ENCODE peak calls at places on chromosomes 16 and 17, in nine cellular contexts. U, C, Q, E, G, V, S, F and R are unnamed samples.
A peak's percentile ranks its signal among the peaks of the same experiment; 100 is the strongest.

GRCh38 chr16:89697161-89697615 is 4.3 kb downstream of the SPATA2L start:
- DNase-seq in G (no peak), E (no peak), V (no peak), U (peak; percentile 47), S (no peak), Q (no peak), F (no peak), C (peak; percentile 50), R (no peak)

GRCh38 chr17:76789235-76789788 is 51.4 kb downstream of the MFSD11 start:
- DNase-seq in U (no peak), E (no peak), C (peak; percentile 48), G (no peak), F (no peak), S (no peak), V (no peak), Q (no peak), R (no peak)

GRCh38 chr16:24208710-24209109 is 47.4 kb upstream of the CACNG3 start:
- DNase-seq in Q (no peak), C (peak; percentile 12), F (no peak), U (no peak), E (no peak), V (no peak), G (no peak), S (no peak), R (no peak)

GRCh38 chr17:65529040-65529633 is 32.3 kb downstream of the AXIN2 start:
- DNase-seq in S (no peak), Q (no peak), G (no peak), V (no peak), U (no peak), C (no peak), E (no peak), F (no peak), R (no peak)

GRCh38 chr17:77501101-77501566 is 360.4 kb downstream of the SEC14L1 start:
- DNase-seq in S (no peak), V (peak; percentile 6), U (no peak), C (peak; percentile 75), E (peak; percentile 45), F (no peak), G (peak; percentile 33), Q (no peak), R (peak; percentile 57)

GRCh38 chr16:68346892-68347480 is 36.2 kb downstream of the PRMT7 start:
- DNase-seq in G (no peak), E (no peak), V (no peak), C (no peak), F (no peak), Q (no peak), S (no peak), U (no peak), R (no peak)

GRCh38 chr16:69324013-69324531 is 6.3 kb downstream of the PDF start:
- DNase-seq in Q (peak; percentile 34), F (peak; percentile 76), S (no peak), C (peak; percentile 57), U (peak; percentile 57), V (peak; percentile 65), E (no peak), G (no peak), R (no peak)

GRCh38 chr16:16073884-16074781 is 124.7 kb downstream of the ABCC1 start:
- DNase-seq in Q (no peak), G (no peak), E (no peak), V (peak; percentile 11), S (peak; percentile 13), F (peak; percentile 34), C (no peak), U (no peak), R (peak; percentile 23)

GRCh38 chr17:64626827-64627226 is 35.3 kb downstream of the SMURF2 start:
- DNase-seq in E (no peak), C (no peak), S (no peak), U (no peak), Q (no peak), V (no peak), F (no peak), G (no peak), R (no peak)

GRCh38 chr17:83175551-83176271 is 96.3 kb downstream of the METRNL start:
- DNase-seq in G (no peak), U (no peak), E (no peak), V (no peak), F (no peak), S (no peak), C (no peak), Q (no peak), R (no peak)

GRCh38 chr16:54591816-54592246 is 305.2 kb upstream of the IRX3 start:
- DNase-seq in F (no peak), Q (no peak), V (no peak), C (no peak), U (no peak), G (no peak), S (peak; percentile 27), E (no peak), R (no peak)

GRCh38 chr16:85888405-85889331 is 10.3 kb upstream of the IRF8 start:
- DNase-seq in G (no peak), S (no peak), C (no peak), E (no peak), Q (no peak), F (no peak), V (no peak), U (no peak), R (peak; percentile 34)

GRCh38 chr16:58462997-58463891 is 36.7 kb upstream of the NDRG4 start:
- DNase-seq in V (no peak), S (no peak), Q (no peak), C (peak; percentile 85), E (no peak), U (no peak), G (no peak), F (no peak), R (no peak)

GRCh38 chr17:29733151-29733550 is 110.4 kb upstream of the CORO6 start:
- DNase-seq in U (no peak), F (no peak), S (no peak), V (no peak), Q (no peak), G (no peak), E (no peak), C (no peak), R (peak; percentile 22)

GRCh38 chr16:82016964-82017363 is 5.7 kb upstream of the SDR42E1 start:
- DNase-seq in C (no peak), Q (peak; percentile 17), V (no peak), F (no peak), S (no peak), E (no peak), U (no peak), G (no peak), R (no peak)

GRCh38 chr16:46833465-46833810 is 2.5 kb upstream of the C16orf87 start:
- DNase-seq in S (no peak), G (no peak), U (no peak), Q (no peak), F (no peak), E (no peak), V (no peak), C (no peak), R (no peak)

GRCh38 chr17:76179496-76180467 is 38.7 kb upstream of the FOXJ1 start:
- DNase-seq in G (no peak), F (no peak), Q (no peak), V (no peak), U (no peak), E (no peak), S (no peak), C (no peak), R (no peak)

GRCh38 chr17:74801896-74802295 is 25.8 kb upstream of the NAT9 start:
- DNase-seq in U (no peak), Q (no peak), E (no peak), C (no peak), S (no peak), F (no peak), G (no peak), V (no peak), R (no peak)

GRCh38 chr17:14515015-14515414 is 214.1 kb downstream of the HS3ST3B1 start:
- DNase-seq in E (no peak), S (no peak), Q (no peak), G (no peak), V (no peak), C (no peak), U (no peak), F (no peak), R (no peak)

GRCh38 chr16:9225527-9226316 is 134.3 kb downstream of the HAPSTR1 start:
- DNase-seq in S (no peak), F (no peak), V (no peak), E (peak; percentile 30), Q (no peak), C (peak; percentile 30), U (no peak), G (no peak), R (peak; percentile 43)

GRCh38 chr17:3802461-3803307 is 1.7 kb upstream of the ITGAE start:
- DNase-seq in G (peak; percentile 50), C (no peak), S (no peak), V (peak; percentile 45), U (peak; percentile 90), Q (peak; percentile 54), F (no peak), E (peak; percentile 88), R (no peak)
- TF ChIP-seq EP300 in G (no peak), C (no peak), S (no peak), V (no peak), U (peak; percentile 52), Q (peak; percentile 24), F (peak; percentile 58), E (no peak), R (no peak)

DNA sequence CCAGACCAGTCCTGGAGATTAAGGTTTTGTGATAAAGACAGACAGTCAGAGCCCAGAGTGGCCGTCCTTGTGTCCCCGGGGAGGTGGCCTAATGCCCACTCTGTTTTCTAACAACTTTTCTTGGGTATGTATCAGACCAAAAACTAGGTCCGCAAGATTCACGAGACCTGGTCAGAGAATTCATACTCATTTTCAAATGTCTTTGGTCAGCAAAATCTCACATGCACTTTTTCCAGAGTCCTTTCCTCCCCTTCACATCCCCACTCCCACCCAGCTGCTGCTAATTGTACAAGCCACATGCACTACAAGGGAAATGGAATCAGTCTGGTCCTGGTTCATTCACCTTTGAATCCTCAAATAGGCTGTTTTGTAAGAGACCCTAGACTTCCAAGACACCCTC is 61.7 kb downstream of the C17orf67 start:
- DNase-seq in U (no peak), E (no peak), V (no peak), C (no peak), S (no peak), F (no peak), G (no peak), Q (no peak), R (no peak)
- TF ChIP-seq EP300 in U (no peak), E (no peak), V (no peak), C (no peak), S (no peak), F (no peak), G (no peak), Q (no peak), R (no peak)

GRCh38 chr17:8997994-8998628 is 23.2 kb upstream of the NTN1 start:
- DNase-seq in V (peak; percentile 67), Q (peak; percentile 48), F (peak; percentile 70), G (no peak), C (peak; percentile 62), E (no peak), S (no peak), U (no peak), R (peak; percentile 75)
- TF ChIP-seq EP300 in V (no peak), Q (no peak), F (no peak), G (no peak), C (no peak), E (no peak), S (no peak), U (no peak), R (no peak)

DNA sequence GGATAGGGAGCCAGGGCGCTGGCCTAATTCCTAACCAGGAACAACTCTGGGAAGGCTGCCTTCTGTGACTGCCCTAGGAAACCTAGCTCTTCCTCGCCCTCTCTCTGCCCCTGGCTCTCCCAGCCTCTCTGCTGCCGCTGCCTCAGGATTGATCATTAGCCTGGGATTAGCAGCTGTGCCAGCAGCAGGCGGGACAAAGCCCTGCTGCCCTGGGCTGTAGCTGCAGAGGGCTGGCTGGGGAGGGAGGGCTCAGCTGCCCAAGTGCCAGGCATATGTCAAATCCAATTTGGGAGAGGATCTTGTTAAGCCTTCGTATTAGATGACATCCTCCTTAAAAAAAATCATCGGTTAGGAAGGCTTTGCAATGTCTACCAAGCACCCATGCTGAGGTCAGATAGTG is 144.8 kb upstream of the CCL2 start:
- DNase-seq in S (no peak), U (no peak), C (peak; percentile 54), F (no peak), G (no peak), Q (no peak), E (no peak), V (no peak), R (no peak)
- TF ChIP-seq EP300 in S (no peak), U (no peak), C (no peak), F (no peak), G (no peak), Q (no peak), E (no peak), V (no peak), R (no peak)